ENCODE peak calls at places on chromosome 5, in nine cellular contexts. One of them, this sample, is unnamed.

GRCh38 chr5:99936911-99937310 is 598.3 kb upstream of the FAM174A start:
- DNase-seq in endothelial cell: no peak
- DNase-seq in AG09319: no peak
- DNase-seq in AG04449: no peak
- DNase-seq in HTR-8/SVneo: no peak
- DNase-seq in RPMI7951: no peak
- DNase-seq in neural crest cell: no peak
- DNase-seq in stimulated activated naive CD8-positive, alpha-beta T cell treated with anti-CD3 and anti-CD28 coated beads, Interleukin-15, Interleukin-2, amounts not matched to agents 100 U/mL and 50 U/mL, for 24 hours: no peak
- DNase-seq in NCI-H1092 treated with DMSO at 0.1 percent for 48 hours: no peak
- DNase-seq in this sample: no peak

GRCh38 chr5:145838276-145838675 is 3.1 kb upstream of the PRELID2 start:
- DNase-seq in neural crest cell: no peak
- DNase-seq in RPMI7951: no peak
- DNase-seq in endothelial cell: no peak
- DNase-seq in AG09319: no peak
- DNase-seq in NCI-H1092 treated with DMSO at 0.1 percent for 48 hours: no peak
- DNase-seq in HTR-8/SVneo: no peak
- DNase-seq in stimulated activated naive CD8-positive, alpha-beta T cell treated with anti-CD3 and anti-CD28 coated beads, Interleukin-15, Interleukin-2, amounts not matched to agents 100 U/mL and 50 U/mL, for 24 hours: no peak
- DNase-seq in AG04449: no peak
- DNase-seq in this sample: no peak

GRCh38 chr5:57167201-57167600 is 6.7 kb upstream of the GPBP1 start:
- DNase-seq in neural crest cell: no peak
- DNase-seq in stimulated activated naive CD8-positive, alpha-beta T cell treated with anti-CD3 and anti-CD28 coated beads, Interleukin-15, Interleukin-2, amounts not matched to agents 100 U/mL and 50 U/mL, for 24 hours: no peak
- DNase-seq in endothelial cell: no peak
- DNase-seq in NCI-H1092 treated with DMSO at 0.1 percent for 48 hours: no peak
- DNase-seq in AG09319: no peak
- DNase-seq in RPMI7951: no peak
- DNase-seq in HTR-8/SVneo: no peak
- DNase-seq in AG04449: no peak
- DNase-seq in this sample: no peak

GRCh38 chr5:173920024-173920753 is 32.0 kb downstream of the CPEB4 start:
- DNase-seq in NCI-H1092 treated with DMSO at 0.1 percent for 48 hours: no peak
- DNase-seq in endothelial cell: no peak
- DNase-seq in RPMI7951: peak; percentile 4
- DNase-seq in AG09319: no peak
- DNase-seq in AG04449: no peak
- DNase-seq in neural crest cell: no peak
- DNase-seq in stimulated activated naive CD8-positive, alpha-beta T cell treated with anti-CD3 and anti-CD28 coated beads, Interleukin-15, Interleukin-2, amounts not matched to agents 100 U/mL and 50 U/mL, for 24 hours: no peak
- DNase-seq in HTR-8/SVneo: no peak
- DNase-seq in this sample: no peak

GRCh38 chr5:2093859-2094615 is 211.3 kb upstream of the IRX4 start:
- DNase-seq in AG09319: no peak
- DNase-seq in NCI-H1092 treated with DMSO at 0.1 percent for 48 hours: no peak
- DNase-seq in stimulated activated naive CD8-positive, alpha-beta T cell treated with anti-CD3 and anti-CD28 coated beads, Interleukin-15, Interleukin-2, amounts not matched to agents 100 U/mL and 50 U/mL, for 24 hours: no peak
- DNase-seq in neural crest cell: no peak
- DNase-seq in AG04449: no peak
- DNase-seq in HTR-8/SVneo: no peak
- DNase-seq in endothelial cell: no peak
- DNase-seq in RPMI7951: peak; percentile 1
- DNase-seq in this sample: no peak

GRCh38 chr5:149442563-149443182 is 63.6 kb upstream of the IL17B start:
- DNase-seq in stimulated activated naive CD8-positive, alpha-beta T cell treated with anti-CD3 and anti-CD28 coated beads, Interleukin-15, Interleukin-2, amounts not matched to agents 100 U/mL and 50 U/mL, for 24 hours: peak; percentile 85
- DNase-seq in RPMI7951: peak; percentile 65
- DNase-seq in AG09319: no peak
- DNase-seq in AG04449: no peak
- DNase-seq in HTR-8/SVneo: peak; percentile 87
- DNase-seq in endothelial cell: peak; percentile 97
- DNase-seq in NCI-H1092 treated with DMSO at 0.1 percent for 48 hours: peak; percentile 26
- DNase-seq in neural crest cell: peak; percentile 98
- DNase-seq in this sample: peak; percentile 84

GRCh38 chr5:115810776-115811175 is 5.7 kb downstream of the CDO1 start:
- DNase-seq in neural crest cell: no peak
- DNase-seq in AG09319: peak; percentile 48
- DNase-seq in HTR-8/SVneo: no peak
- DNase-seq in RPMI7951: peak; percentile 10
- DNase-seq in endothelial cell: no peak
- DNase-seq in NCI-H1092 treated with DMSO at 0.1 percent for 48 hours: no peak
- DNase-seq in stimulated activated naive CD8-positive, alpha-beta T cell treated with anti-CD3 and anti-CD28 coated beads, Interleukin-15, Interleukin-2, amounts not matched to agents 100 U/mL and 50 U/mL, for 24 hours: no peak
- DNase-seq in AG04449: peak; percentile 23
- DNase-seq in this sample: no peak

GRCh38 chr5:34715711-34716110 is 59.6 kb downstream of the RAI14 start:
- DNase-seq in stimulated activated naive CD8-positive, alpha-beta T cell treated with anti-CD3 and anti-CD28 coated beads, Interleukin-15, Interleukin-2, amounts not matched to agents 100 U/mL and 50 U/mL, for 24 hours: no peak
- DNase-seq in neural crest cell: no peak
- DNase-seq in RPMI7951: no peak
- DNase-seq in AG09319: no peak
- DNase-seq in endothelial cell: no peak
- DNase-seq in NCI-H1092 treated with DMSO at 0.1 percent for 48 hours: no peak
- DNase-seq in AG04449: no peak
- DNase-seq in HTR-8/SVneo: no peak
- DNase-seq in this sample: no peak

GRCh38 chr5:173198049-173198448 is 37.0 kb downstream of the NKX2-5 start:
- DNase-seq in AG09319: no peak
- DNase-seq in stimulated activated naive CD8-positive, alpha-beta T cell treated with anti-CD3 and anti-CD28 coated beads, Interleukin-15, Interleukin-2, amounts not matched to agents 100 U/mL and 50 U/mL, for 24 hours: no peak
- DNase-seq in RPMI7951: no peak
- DNase-seq in neural crest cell: no peak
- DNase-seq in HTR-8/SVneo: no peak
- DNase-seq in endothelial cell: no peak
- DNase-seq in NCI-H1092 treated with DMSO at 0.1 percent for 48 hours: no peak
- DNase-seq in AG04449: no peak
- DNase-seq in this sample: no peak

GRCh38 chr5:34895641-34896419 is 19.5 kb downstream of the RAD1 start:
- DNase-seq in AG09319: no peak
- DNase-seq in HTR-8/SVneo: no peak
- DNase-seq in NCI-H1092 treated with DMSO at 0.1 percent for 48 hours: no peak
- DNase-seq in endothelial cell: no peak
- DNase-seq in neural crest cell: no peak
- DNase-seq in AG04449: no peak
- DNase-seq in stimulated activated naive CD8-positive, alpha-beta T cell treated with anti-CD3 and anti-CD28 coated beads, Interleukin-15, Interleukin-2, amounts not matched to agents 100 U/mL and 50 U/mL, for 24 hours: no peak
- DNase-seq in RPMI7951: no peak
- DNase-seq in this sample: no peak

GRCh38 chr5:157602505-157602904 is 26.9 kb upstream of the ADAM19 start:
- DNase-seq in RPMI7951: peak; percentile 63
- DNase-seq in AG04449: no peak
- DNase-seq in AG09319: no peak
- DNase-seq in neural crest cell: no peak
- DNase-seq in NCI-H1092 treated with DMSO at 0.1 percent for 48 hours: no peak
- DNase-seq in endothelial cell: no peak
- DNase-seq in HTR-8/SVneo: no peak
- DNase-seq in stimulated activated naive CD8-positive, alpha-beta T cell treated with anti-CD3 and anti-CD28 coated beads, Interleukin-15, Interleukin-2, amounts not matched to agents 100 U/mL and 50 U/mL, for 24 hours: peak; percentile 51
- DNase-seq in this sample: no peak

GRCh38 chr5:6392571-6392970 is 14.2 kb upstream of the MED10 start:
- DNase-seq in AG09319: no peak
- DNase-seq in neural crest cell: no peak
- DNase-seq in stimulated activated naive CD8-positive, alpha-beta T cell treated with anti-CD3 and anti-CD28 coated beads, Interleukin-15, Interleukin-2, amounts not matched to agents 100 U/mL and 50 U/mL, for 24 hours: no peak
- DNase-seq in HTR-8/SVneo: no peak
- DNase-seq in NCI-H1092 treated with DMSO at 0.1 percent for 48 hours: no peak
- DNase-seq in AG04449: no peak
- DNase-seq in endothelial cell: no peak
- DNase-seq in RPMI7951: no peak
- DNase-seq in this sample: no peak

GRCh38 chr5:59712836-59713487 is 180.6 kb downstream of the PDE4D start:
- DNase-seq in HTR-8/SVneo: no peak
- DNase-seq in RPMI7951: no peak
- DNase-seq in endothelial cell: no peak
- DNase-seq in AG09319: no peak
- DNase-seq in NCI-H1092 treated with DMSO at 0.1 percent for 48 hours: no peak
- DNase-seq in neural crest cell: no peak
- DNase-seq in AG04449: no peak
- DNase-seq in stimulated activated naive CD8-positive, alpha-beta T cell treated with anti-CD3 and anti-CD28 coated beads, Interleukin-15, Interleukin-2, amounts not matched to agents 100 U/mL and 50 U/mL, for 24 hours: no peak
- DNase-seq in this sample: peak; percentile 8

This sample was measured in HEK293T.